ENCODE peak calls at places on chromosomes 13 and 19, in five cellular contexts. P is mesendoderm, L is HCEC 1CT, K is fibroblast of the conjunctiva, O is NAMALWA. U is an unnamed sample.

GRCh38 chr13:31073859-31074718 is 87.6 kb downstream of the HSPH1 start:
- DNase-seq in P (peak), O (peak), L (no peak), K (peak), U (no peak)

GRCh38 chr19:49930483-49931011 is 1.2 kb upstream of the NUP62 start:
- DNase-seq in O (peak), P (peak), K (no peak), L (no peak), U (no peak)

GRCh38 chr13:28464861-28465260 is 30.1 kb downstream of the FLT1 start:
- DNase-seq in O (no peak), P (no peak), K (no peak), L (no peak), U (no peak)

GRCh38 chr19:5090780-5091575 is 122.1 kb downstream of the KDM4B start:
- DNase-seq in L (no peak), P (peak), K (no peak), O (no peak), U (no peak)

GRCh38 chr19:41447732-41448332 is 4.9 kb downstream of the ERICH4 start:
- DNase-seq in P (no peak), O (no peak), K (no peak), L (no peak), U (no peak)

GRCh38 chr19:2503521-2504109 is 27.7 kb downstream of the GADD45B start:
- DNase-seq in O (no peak), K (peak), L (peak), P (peak), U (no peak)

GRCh38 chr19:47595937-47596336 is 13.0 kb upstream of the BICRA start:
- DNase-seq in O (no peak), K (no peak), P (no peak), L (no peak), U (no peak)

GRCh38 chr19:17183858-17184271 is 31.3 kb upstream of the USE1 start:
- DNase-seq in O (peak), K (no peak), L (no peak), P (no peak), U (no peak)

GRCh38 chr19:40424637-40425449 is 949 bp downstream of the SERTAD1 start:
- DNase-seq in P (peak), K (no peak), O (peak), L (peak), U (no peak)

GRCh38 chr13:25300861-25301346 is 521 bp upstream of the NUP58 start:
- DNase-seq in K (no peak), L (no peak), P (no peak), O (no peak), U (peak)

GRCh38 chr13:25380741-25381324 is 9.1 kb downstream of the ATP8A2 start:
- DNase-seq in P (no peak), L (no peak), O (no peak), K (no peak), U (no peak)